ENCODE peak calls at places on chromosomes 16 and 17, in six cellular contexts. One of them, this sample, is unnamed.

GRCh38 chr16:24639769-24640168 is 89.7 kb upstream of the TNRC6A start:
- DNase-seq in RWPE1: no peak
- DNase-seq in AG04450: no peak
- DNase-seq in astrocyte of the spinal cord: no peak
- DNase-seq in PC-9: no peak
- DNase-seq in H9: no peak
- DNase-seq in this sample: no peak

GRCh38 chr16:82580293-82580900 is 46.4 kb upstream of the CDH13 start:
- DNase-seq in astrocyte of the spinal cord: peak; percentile 14
- DNase-seq in AG04450: no peak
- DNase-seq in PC-9: no peak
- DNase-seq in H9: no peak
- DNase-seq in RWPE1: peak; percentile 41
- DNase-seq in this sample: no peak

GRCh38 chr17:37146578-37147119 is 197.9 kb downstream of the AATF start:
- DNase-seq in PC-9: no peak
- DNase-seq in RWPE1: no peak
- DNase-seq in astrocyte of the spinal cord: no peak
- DNase-seq in H9: no peak
- DNase-seq in AG04450: no peak
- DNase-seq in this sample: no peak

GRCh38 chr16:80125677-80126076 is 415.1 kb upstream of the DYNLRB2 start:
- DNase-seq in H9: no peak
- DNase-seq in AG04450: no peak
- DNase-seq in PC-9: no peak
- DNase-seq in astrocyte of the spinal cord: no peak
- DNase-seq in RWPE1: no peak
- DNase-seq in this sample: no peak

GRCh38 chr17:33124871-33125551 is 133.4 kb downstream of the SPACA3 start:
- DNase-seq in H9: no peak
- DNase-seq in AG04450: no peak
- DNase-seq in RWPE1: no peak
- DNase-seq in PC-9: peak; percentile 23
- DNase-seq in astrocyte of the spinal cord: no peak
- DNase-seq in this sample: no peak

GRCh38 chr17:17445925-17446665 is 30.7 kb upstream of the MED9 start:
- DNase-seq in AG04450: peak; percentile 82
- DNase-seq in PC-9: peak; percentile 86
- DNase-seq in astrocyte of the spinal cord: peak; percentile 93
- DNase-seq in RWPE1: peak; percentile 59
- DNase-seq in H9: no peak
- DNase-seq in this sample: no peak

GRCh38 chr17:8758137-8758596 is at the start of gene SPDYE4:
- DNase-seq in astrocyte of the spinal cord: no peak
- DNase-seq in H9: no peak
- DNase-seq in PC-9: no peak
- DNase-seq in AG04450: no peak
- DNase-seq in RWPE1: no peak
- DNase-seq in this sample: peak; percentile 83

GRCh38 chr17:59547131-59547915 is 18.1 kb upstream of the DHX40 start:
- DNase-seq in RWPE1: no peak
- DNase-seq in H9: no peak
- DNase-seq in AG04450: no peak
- DNase-seq in astrocyte of the spinal cord: no peak
- DNase-seq in PC-9: no peak
- DNase-seq in this sample: no peak

GRCh38 chr17:44304651-44305050 is 3.8 kb upstream of the RUNDC3A start:
- DNase-seq in RWPE1: no peak
- DNase-seq in H9: no peak
- DNase-seq in astrocyte of the spinal cord: no peak
- DNase-seq in AG04450: no peak
- DNase-seq in PC-9: no peak
- DNase-seq in this sample: no peak

GRCh38 chr17:77233635-77234334 is 93.0 kb downstream of the SEC14L1 start:
- DNase-seq in H9: no peak
- DNase-seq in PC-9: no peak
- DNase-seq in astrocyte of the spinal cord: peak; percentile 71
- DNase-seq in RWPE1: peak; percentile 64
- DNase-seq in AG04450: peak; percentile 88
- DNase-seq in this sample: no peak

GRCh38 chr17:10169274-10169673 is 29.1 kb downstream of the GAS7 start:
- DNase-seq in astrocyte of the spinal cord: no peak
- DNase-seq in H9: no peak
- DNase-seq in RWPE1: no peak
- DNase-seq in PC-9: no peak
- DNase-seq in AG04450: no peak
- DNase-seq in this sample: no peak

GRCh38 chr17:1022278-1023024 is 25.5 kb downstream of the TIMM22 start:
- DNase-seq in astrocyte of the spinal cord: no peak
- DNase-seq in AG04450: no peak
- DNase-seq in RWPE1: no peak
- DNase-seq in PC-9: no peak
- DNase-seq in H9: no peak
- DNase-seq in this sample: no peak

GRCh38 chr17:80429356-80430275 is 14.6 kb downstream of the ENDOV start:
- DNase-seq in RWPE1: no peak
- DNase-seq in AG04450: no peak
- DNase-seq in PC-9: no peak
- DNase-seq in H9: no peak
- DNase-seq in astrocyte of the spinal cord: no peak
- DNase-seq in this sample: no peak

GRCh38 chr16:57314161-57314785 is 29.8 kb upstream of the PLLP start:
- DNase-seq in astrocyte of the spinal cord: no peak
- DNase-seq in H9: no peak
- DNase-seq in AG04450: no peak
- DNase-seq in RWPE1: no peak
- DNase-seq in PC-9: no peak
- DNase-seq in this sample: peak; percentile 59

GRCh38 chr16:69465083-69465721 is 40.8 kb downstream of the CYB5B start:
- DNase-seq in AG04450: no peak
- DNase-seq in astrocyte of the spinal cord: peak; percentile 38
- DNase-seq in RWPE1: no peak
- DNase-seq in PC-9: no peak
- DNase-seq in H9: no peak
- DNase-seq in this sample: no peak

GRCh38 chr17:50290074-50290702 is 15.9 kb downstream of the TMEM92 start:
- DNase-seq in RWPE1: peak; percentile 83
- DNase-seq in astrocyte of the spinal cord: peak; percentile 98
- DNase-seq in AG04450: peak; percentile 96
- DNase-seq in H9: no peak
- DNase-seq in PC-9: peak; percentile 70
- DNase-seq in this sample: no peak

GRCh38 chr16:74073471-74073870 is 223.1 kb upstream of the PSMD7 start:
- DNase-seq in RWPE1: no peak
- DNase-seq in AG04450: no peak
- DNase-seq in PC-9: no peak
- DNase-seq in astrocyte of the spinal cord: no peak
- DNase-seq in H9: no peak
- DNase-seq in this sample: no peak

GRCh38 chr16:27436921-27437650 is 35.1 kb downstream of the IL21R start:
- DNase-seq in PC-9: no peak
- DNase-seq in AG04450: no peak
- DNase-seq in H9: peak; percentile 18
- DNase-seq in RWPE1: no peak
- DNase-seq in astrocyte of the spinal cord: no peak
- DNase-seq in this sample: peak; percentile 79

GRCh38 chr17:78977992-78978973 is 1.4 kb downstream of the LGALS3BP start:
- DNase-seq in PC-9: peak; percentile 59
- DNase-seq in RWPE1: no peak
- DNase-seq in AG04450: no peak
- DNase-seq in H9: no peak
- DNase-seq in astrocyte of the spinal cord: no peak
- DNase-seq in this sample: no peak

GRCh38 chr16:47734987-47735594 is 274.0 kb downstream of the PHKB start:
- DNase-seq in AG04450: no peak
- DNase-seq in PC-9: peak; percentile 39
- DNase-seq in RWPE1: no peak
- DNase-seq in H9: no peak
- DNase-seq in astrocyte of the spinal cord: no peak
- DNase-seq in this sample: no peak

GRCh38 chr17:83183951-83184506 is 104.6 kb downstream of the METRNL start:
- DNase-seq in astrocyte of the spinal cord: no peak
- DNase-seq in RWPE1: no peak
- DNase-seq in AG04450: no peak
- DNase-seq in PC-9: no peak
- DNase-seq in H9: no peak
- DNase-seq in this sample: peak; percentile 72

GRCh38 chr17:8664426-8665105 is 34.0 kb upstream of the MYH10 start:
- DNase-seq in astrocyte of the spinal cord: no peak
- DNase-seq in PC-9: no peak
- DNase-seq in H9: no peak
- DNase-seq in AG04450: no peak
- DNase-seq in RWPE1: no peak
- DNase-seq in this sample: no peak

DNA sequence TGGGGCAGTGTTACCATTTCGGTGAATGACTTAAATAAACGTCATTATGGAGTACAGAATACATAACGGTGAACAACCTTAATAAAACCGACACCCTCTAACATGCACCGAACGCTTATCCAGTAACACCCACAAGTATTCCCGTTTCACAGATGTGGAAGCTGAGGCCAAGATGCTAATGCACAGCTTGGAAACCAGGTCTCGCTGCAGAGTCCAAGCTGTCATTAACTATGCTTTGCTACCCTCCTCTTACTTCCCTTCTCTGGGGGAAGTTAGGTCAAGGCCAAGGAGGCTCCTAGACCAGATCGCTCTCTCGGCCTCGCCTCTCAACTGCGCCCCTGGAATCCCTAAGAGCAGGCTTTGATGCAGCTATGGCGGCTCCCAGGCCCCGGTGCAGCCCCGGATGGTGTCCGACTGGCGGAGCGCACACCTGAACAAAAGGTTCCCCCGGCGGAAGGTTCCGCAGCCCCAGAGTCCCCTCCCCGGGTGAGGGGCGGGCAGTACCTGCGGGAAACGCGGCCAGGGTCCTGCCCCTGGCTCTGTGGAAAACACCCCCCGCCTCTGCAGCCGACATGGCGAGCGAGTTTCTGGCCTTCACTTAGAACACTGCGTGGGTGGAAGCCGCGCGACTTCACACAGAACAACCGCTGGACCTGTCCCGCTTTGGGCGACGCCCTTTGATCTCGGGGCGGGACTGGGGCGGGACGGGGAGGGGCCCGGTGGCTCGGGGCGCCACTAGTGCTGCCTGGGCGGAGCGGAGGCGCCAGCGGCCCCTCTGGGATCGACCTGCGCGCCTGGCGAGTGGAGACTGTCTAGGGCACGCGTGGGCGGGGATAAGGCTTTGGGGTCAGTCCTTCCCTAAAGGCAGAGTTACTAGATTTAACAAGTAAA is at the start of gene CPPED1:
- DNase-seq in PC-9: peak; percentile 94
- DNase-seq in AG04450: peak; percentile 55
- DNase-seq in H9: peak; percentile 91
- DNase-seq in RWPE1: peak; percentile 87
- DNase-seq in astrocyte of the spinal cord: peak; percentile 95
- DNase-seq in this sample: peak; percentile 94
- TF ChIP-seq CTCF in PC-9: no peak
- TF ChIP-seq CTCF in AG04450: no peak
- TF ChIP-seq CTCF in H9: no peak
- TF ChIP-seq CTCF in RWPE1: no peak
- TF ChIP-seq CTCF in astrocyte of the spinal cord: no peak
- TF ChIP-seq CTCF in this sample: no peak

DNA sequence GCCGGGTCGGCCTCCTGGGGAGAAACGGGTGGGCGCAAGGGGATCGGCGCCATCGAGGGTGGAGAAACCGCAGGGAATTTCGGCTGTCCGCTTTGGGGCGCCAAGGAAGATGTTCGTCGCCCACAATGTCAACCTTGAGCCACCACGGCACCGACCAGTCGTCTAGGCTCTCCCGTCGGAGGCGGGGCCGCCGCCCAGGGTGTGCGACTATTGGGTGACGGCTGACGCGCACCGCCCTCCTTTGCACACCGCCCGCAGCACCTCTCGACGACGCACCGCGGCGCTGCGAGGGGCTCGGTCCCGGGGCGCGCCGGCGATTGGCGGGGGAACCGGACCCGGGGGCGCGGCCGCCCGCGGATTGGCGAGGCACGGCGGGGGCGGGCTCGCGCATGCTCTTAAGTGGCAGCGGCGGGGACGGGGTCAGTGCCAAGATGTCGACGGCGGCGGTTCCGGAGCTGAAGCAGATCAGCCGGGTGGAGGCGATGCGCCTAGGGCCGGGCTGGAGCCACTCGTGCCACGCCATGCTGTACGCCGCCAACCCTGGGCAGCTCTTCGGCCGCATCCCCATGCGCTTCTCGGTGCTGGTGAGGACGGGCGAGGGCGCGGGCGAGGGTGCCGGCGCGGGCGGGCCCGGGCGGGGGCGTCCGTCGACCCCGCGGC is at the start of gene NUDT16L1:
- DNase-seq in astrocyte of the spinal cord: peak; percentile 93
- DNase-seq in RWPE1: peak; percentile 97
- DNase-seq in PC-9: peak; percentile 99
- DNase-seq in AG04450: peak; percentile 72
- DNase-seq in H9: peak; percentile 97
- DNase-seq in this sample: peak; percentile 99
- TF ChIP-seq CTCF in astrocyte of the spinal cord: peak; percentile 12
- TF ChIP-seq CTCF in RWPE1: no peak
- TF ChIP-seq CTCF in PC-9: no peak
- TF ChIP-seq CTCF in AG04450: no peak
- TF ChIP-seq CTCF in H9: no peak
- TF ChIP-seq CTCF in this sample: peak; percentile 51

GRCh38 chr16:55323637-55324490 is at the start of gene IRX6:
- DNase-seq in AG04450: no peak
- DNase-seq in PC-9: no peak
- DNase-seq in H9: peak; percentile 92
- DNase-seq in RWPE1: no peak
- DNase-seq in astrocyte of the spinal cord: no peak
- DNase-seq in this sample: no peak
- TF ChIP-seq CTCF in AG04450: no peak
- TF ChIP-seq CTCF in PC-9: no peak
- TF ChIP-seq CTCF in H9: peak; percentile 92
- TF ChIP-seq CTCF in RWPE1: no peak
- TF ChIP-seq CTCF in astrocyte of the spinal cord: peak; percentile 27
- TF ChIP-seq CTCF in this sample: peak; percentile 68

GRCh38 chr17:52298881-52299280 is 140.4 kb upstream of the CA10 start:
- DNase-seq in astrocyte of the spinal cord: no peak
- DNase-seq in PC-9: no peak
- DNase-seq in RWPE1: no peak
- DNase-seq in AG04450: no peak
- DNase-seq in H9: no peak
- DNase-seq in this sample: no peak

DNA sequence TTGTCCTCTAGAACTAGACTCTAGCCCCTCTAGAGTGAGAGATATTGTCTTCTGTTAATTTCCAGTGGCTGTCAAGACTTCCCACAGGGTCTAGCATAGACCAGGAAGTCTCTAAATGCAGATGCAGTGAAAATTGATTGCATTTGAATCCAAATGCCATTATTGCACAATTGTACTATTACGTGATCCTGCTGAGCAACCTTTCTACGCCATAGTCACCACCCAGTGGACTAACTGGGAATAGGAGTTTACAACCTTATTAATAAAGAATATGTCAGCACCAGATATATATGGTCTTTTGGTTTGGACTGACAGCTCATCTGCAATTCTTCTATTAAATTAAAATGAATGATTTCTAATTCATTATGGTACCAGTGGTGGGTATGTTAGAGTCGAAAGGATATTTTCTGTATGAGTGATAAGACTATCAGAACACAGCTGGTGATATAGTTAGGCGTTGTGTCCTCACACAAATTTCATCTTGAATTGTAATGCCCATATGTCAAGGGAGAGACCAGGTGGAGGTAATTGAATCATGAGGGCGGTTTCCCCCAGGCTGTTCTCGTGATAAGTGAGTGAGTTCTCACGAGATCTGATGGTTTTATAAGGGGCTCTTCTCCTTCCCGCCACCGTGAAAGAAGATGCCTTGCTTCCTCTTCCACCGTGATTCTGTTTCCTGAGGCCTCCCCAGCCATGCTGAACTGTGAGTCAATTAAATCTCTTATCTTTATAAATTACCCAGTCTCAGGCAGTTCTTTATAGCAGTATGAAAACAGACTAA is 138.9 kb upstream of the CA10 start:
- DNase-seq in RWPE1: peak; percentile 36
- DNase-seq in PC-9: no peak
- DNase-seq in AG04450: no peak
- DNase-seq in astrocyte of the spinal cord: no peak
- DNase-seq in H9: no peak
- DNase-seq in this sample: no peak
- TF ChIP-seq CTCF in RWPE1: peak; percentile 15
- TF ChIP-seq CTCF in PC-9: peak; percentile 58
- TF ChIP-seq CTCF in AG04450: no peak
- TF ChIP-seq CTCF in astrocyte of the spinal cord: no peak
- TF ChIP-seq CTCF in H9: peak; percentile 48
- TF ChIP-seq CTCF in this sample: no peak